ENCODE peak calls at places on chromosome 20, in six cellular contexts. K, R, E, D, I and H are unnamed samples.

GRCh38 chr20:62860391-62860923 is 1.2 kb downstream of the TCFL5 start:
- DNase-seq in K (no peak), R (no peak), E (peak), D (no peak), I (peak), H (no peak)

GRCh38 chr20:54323227-54323734 is 115.4 kb downstream of the PFDN4 start:
- DNase-seq in K (no peak), R (no peak), E (peak), D (no peak), I (no peak), H (no peak)

GRCh38 chr20:4483481-4483880 is 238.2 kb upstream of the PRND start:
- DNase-seq in K (no peak), R (no peak), E (peak), D (no peak), I (peak), H (no peak)

GRCh38 chr20:62831854-62832211 is 15.0 kb downstream of the COL9A3 start:
- DNase-seq in K (no peak), R (no peak), E (no peak), D (no peak), I (no peak), H (no peak)

GRCh38 chr20:6783752-6784725 is 16.6 kb downstream of the BMP2 start:
- DNase-seq in K (no peak), R (no peak), E (peak), D (no peak), I (no peak), H (no peak)

GRCh38 chr20:33852971-33853813 is 42.0 kb downstream of the CHMP4B start:
- DNase-seq in K (no peak), R (no peak), E (no peak), D (no peak), I (peak), H (no peak)

GRCh38 chr20:330233-331149 is 5.1 kb downstream of the SOX12 start:
- DNase-seq in K (peak), R (no peak), E (peak), D (no peak), I (peak), H (no peak)

GRCh38 chr20:21206571-21206970 is 80.7 kb downstream of the KIZ start:
- DNase-seq in K (no peak), R (no peak), E (no peak), D (no peak), I (no peak), H (no peak)

GRCh38 chr20:63025534-63026331 is 19.0 kb upstream of the BHLHE23 start:
- DNase-seq in K (peak), R (no peak), E (peak), D (no peak), I (peak), H (peak)

DNA sequence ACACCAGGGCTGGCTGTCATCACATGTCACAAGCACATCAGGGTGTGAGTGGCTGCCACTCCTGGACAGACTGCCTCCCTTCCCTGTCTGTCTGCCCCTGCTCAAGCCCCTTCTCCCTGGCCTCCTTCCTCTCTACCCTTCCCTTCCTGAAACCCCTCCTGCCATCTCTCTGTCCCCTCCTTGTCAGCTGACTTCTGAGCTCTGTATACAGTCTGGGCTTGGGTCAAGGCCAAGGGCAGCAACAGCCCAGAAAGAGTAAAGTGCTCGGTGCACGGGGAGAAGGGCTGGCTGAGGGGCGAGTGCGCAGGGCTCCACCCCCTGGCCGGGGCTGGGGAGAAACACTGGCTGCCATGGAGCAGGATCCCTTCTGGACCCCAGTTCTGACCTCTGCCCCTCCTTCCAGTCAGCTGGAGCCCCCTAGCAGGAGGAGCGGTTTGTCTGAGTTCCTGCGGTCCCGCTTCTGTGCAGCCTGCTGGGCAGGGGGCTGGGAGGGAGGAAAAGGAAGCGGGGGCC is 2.0 kb downstream of the LKAAEAR1 start:
- DNase-seq in K (no peak), R (no peak), E (no peak), D (no peak), I (no peak), H (no peak)
- H3K4me3 ChIP-seq in K (no peak), R (no peak), E (no peak), D (no peak), I (no peak), H (no peak)

DNA sequence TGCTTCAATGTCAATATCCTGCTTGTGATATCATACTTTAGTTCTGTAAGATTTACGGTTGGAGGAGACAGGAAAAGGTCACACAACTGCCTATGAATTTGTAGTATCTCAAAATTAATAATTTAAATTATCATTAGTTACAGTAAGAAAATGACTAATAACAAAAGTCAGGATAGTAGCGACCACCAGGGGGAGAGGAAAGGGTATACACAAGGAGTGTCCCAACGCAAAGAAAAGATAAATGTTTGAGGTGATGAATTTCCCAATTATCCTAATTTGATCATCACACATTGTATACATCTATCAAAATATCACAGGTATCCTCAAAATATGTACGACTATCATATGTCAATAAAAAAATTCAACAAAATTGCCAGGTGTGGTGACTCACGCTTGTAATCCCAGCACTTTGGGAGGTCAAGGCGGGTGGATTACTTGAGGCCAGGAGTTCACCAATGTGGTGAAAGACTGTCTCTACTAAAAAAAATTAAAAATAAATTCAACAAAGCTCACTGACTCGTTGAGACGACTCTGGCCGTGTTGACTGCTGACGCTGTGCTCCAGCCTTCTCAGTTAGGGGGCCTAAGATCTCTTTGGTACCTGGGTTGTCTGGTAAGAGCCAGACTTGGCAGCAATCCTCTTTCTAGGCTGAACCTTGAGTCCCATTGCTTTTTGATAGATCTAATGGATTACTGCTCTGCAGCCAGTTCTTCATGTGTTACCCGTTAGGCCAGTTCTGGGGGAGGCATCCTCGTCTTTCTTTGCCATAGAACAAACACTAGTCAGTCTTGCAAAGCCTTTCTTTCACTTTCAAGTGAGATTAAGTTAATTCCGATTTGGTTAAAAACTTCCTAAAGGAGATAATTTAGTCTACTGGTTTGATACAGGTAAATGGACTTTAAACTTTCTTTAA is 9.0 kb upstream of the OVOL2 start:
- DNase-seq in K (no peak), R (no peak), E (no peak), D (no peak), I (no peak), H (no peak)
- TF ChIP-seq CTCF in K (no peak), R (no peak), E (no peak), D (no peak), I (peak), H (peak)

GRCh38 chr20:48202334-48202733 is 417.1 kb upstream of the SULF2 start:
- DNase-seq in K (no peak), R (no peak), E (no peak), D (no peak), I (no peak), H (no peak)

GRCh38 chr20:48202774-48203173 is 417.5 kb upstream of the SULF2 start:
- DNase-seq in K (no peak), R (no peak), E (no peak), D (no peak), I (no peak), H (no peak)

GRCh38 chr20:48204499-48204898 is 419.2 kb upstream of the SULF2 start:
- DNase-seq in K (no peak), R (no peak), E (no peak), D (no peak), I (no peak), H (no peak)

GRCh38 chr20:48201881-48202280 is 416.6 kb upstream of the SULF2 start:
- DNase-seq in K (no peak), R (no peak), E (no peak), D (no peak), I (no peak), H (no peak)

DNA sequence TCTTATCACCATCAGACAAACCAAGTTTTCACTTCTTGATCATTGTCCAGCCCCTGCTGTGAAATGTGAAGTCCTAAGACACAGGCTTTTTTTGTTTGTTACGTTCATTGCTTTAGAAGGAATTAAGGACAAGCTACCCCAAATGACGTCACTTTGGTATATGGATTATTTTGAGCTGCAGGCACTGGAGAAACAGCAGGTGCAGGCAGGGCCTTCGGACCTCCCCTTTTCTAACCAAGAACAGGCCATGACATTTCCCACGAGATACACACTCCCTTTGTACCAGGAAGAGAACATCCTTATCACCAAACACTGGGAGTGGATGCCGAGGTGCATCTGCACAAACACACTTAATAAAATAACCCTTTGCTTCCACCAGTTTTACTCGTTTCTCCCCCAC is 418.0 kb upstream of the SULF2 start:
- DNase-seq in K (peak), R (no peak), E (no peak), D (no peak), I (no peak), H (no peak)
- H3K4me3 ChIP-seq in K (no peak), R (no peak), E (no peak), D (no peak), I (no peak), H (no peak)

GRCh38 chr20:10132391-10132790 is 86.2 kb upstream of the SNAP25 start:
- DNase-seq in K (no peak), R (no peak), E (no peak), D (no peak), I (no peak), H (no peak)

GRCh38 chr20:10133532-10133931 is 85.1 kb upstream of the SNAP25 start:
- DNase-seq in K (no peak), R (no peak), E (no peak), D (no peak), I (no peak), H (no peak)

GRCh38 chr20:10134176-10134575 is 84.5 kb upstream of the SNAP25 start:
- DNase-seq in K (no peak), R (no peak), E (no peak), D (no peak), I (no peak), H (no peak)

GRCh38 chr20:10129749-10130148 is 88.9 kb upstream of the SNAP25 start:
- DNase-seq in K (no peak), R (no peak), E (no peak), D (no peak), I (no peak), H (no peak)

DNA sequence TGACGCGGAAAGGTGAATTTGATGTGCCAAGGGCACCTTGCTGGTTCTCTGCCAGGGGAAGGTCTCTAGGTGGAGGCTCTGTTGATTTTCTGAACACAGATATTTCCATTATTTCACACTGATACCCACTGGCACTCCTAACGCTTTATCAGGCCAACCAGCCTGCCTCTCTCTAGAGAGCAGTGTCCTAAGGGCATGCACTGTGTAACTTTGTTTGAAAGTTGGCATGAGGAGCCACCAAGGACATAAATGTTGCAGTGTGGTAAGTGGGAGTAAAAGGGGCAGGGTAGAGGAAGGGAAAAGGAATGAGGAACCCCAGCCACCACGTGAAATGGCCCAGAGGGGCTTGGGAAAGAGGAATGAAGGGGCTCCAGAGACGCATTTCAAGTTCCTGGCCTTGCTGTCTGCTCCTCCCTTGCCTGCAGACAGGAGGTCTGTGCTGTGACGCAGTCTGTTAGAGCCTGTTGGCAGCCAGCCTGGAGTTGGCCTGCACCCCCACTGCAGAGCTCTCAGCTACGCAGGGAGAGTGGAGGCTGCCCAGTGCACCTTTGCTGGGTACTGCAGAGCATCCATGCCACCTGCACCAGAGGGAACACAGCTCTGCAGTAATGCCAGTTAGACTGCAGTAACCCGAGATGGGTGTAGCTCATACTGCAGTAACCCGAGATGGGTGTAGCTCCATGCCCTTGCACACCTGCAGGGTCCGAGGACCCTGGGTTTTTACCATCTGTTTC is 86.9 kb upstream of the SNAP25 start:
- DNase-seq in K (peak), R (peak), E (peak), D (no peak), I (peak), H (peak)
- TF ChIP-seq CTCF in K (no peak), R (peak), E (no peak), D (no peak), I (no peak), H (no peak)

GRCh38 chr20:35303735-35304431 is 11.7 kb upstream of the FAM83C start:
- DNase-seq in K (peak), R (no peak), E (peak), D (peak), I (peak), H (peak)
- H3K4me3 ChIP-seq in K (no peak), R (no peak), E (no peak), D (no peak), I (no peak), H (no peak)

DNA sequence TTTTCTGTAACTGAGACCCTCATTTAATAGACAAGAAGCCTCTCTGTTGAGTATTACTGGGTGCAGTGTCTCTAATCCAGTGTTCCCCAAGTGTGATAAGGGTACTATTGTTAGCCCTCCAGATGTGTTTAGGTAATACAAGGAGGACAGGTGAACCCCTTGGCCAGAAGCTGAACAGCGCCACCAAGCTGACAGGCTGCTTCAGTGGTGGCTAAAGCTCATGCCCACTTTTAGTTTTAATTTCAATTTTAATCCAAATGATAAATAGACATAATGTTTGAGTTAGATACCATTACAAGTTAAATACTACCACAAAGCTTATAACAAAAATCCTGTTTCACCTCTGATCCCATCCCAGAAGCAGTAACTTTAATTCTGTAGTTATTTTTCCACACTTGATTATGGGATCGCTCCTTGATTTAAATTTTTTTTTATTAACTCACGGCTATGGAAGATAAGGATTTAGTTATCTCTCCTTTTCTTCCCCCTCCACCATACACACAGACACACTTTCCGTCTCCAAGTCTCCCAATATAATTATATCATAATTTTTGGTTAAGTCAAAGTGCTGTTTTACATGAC is 8.3 kb upstream of the STK35 start:
- DNase-seq in K (no peak), R (no peak), E (peak), D (no peak), I (peak), H (no peak)
- TF ChIP-seq CTCF in K (no peak), R (peak), E (peak), D (peak), I (peak), H (peak)

GRCh38 chr20:58112017-58112781 is 116.3 kb downstream of the ANKRD60 start:
- DNase-seq in K (no peak), R (no peak), E (peak), D (no peak), I (peak), H (no peak)
- H3K4me3 ChIP-seq in K (no peak), R (no peak), E (no peak), D (no peak), I (no peak), H (no peak)

DNA sequence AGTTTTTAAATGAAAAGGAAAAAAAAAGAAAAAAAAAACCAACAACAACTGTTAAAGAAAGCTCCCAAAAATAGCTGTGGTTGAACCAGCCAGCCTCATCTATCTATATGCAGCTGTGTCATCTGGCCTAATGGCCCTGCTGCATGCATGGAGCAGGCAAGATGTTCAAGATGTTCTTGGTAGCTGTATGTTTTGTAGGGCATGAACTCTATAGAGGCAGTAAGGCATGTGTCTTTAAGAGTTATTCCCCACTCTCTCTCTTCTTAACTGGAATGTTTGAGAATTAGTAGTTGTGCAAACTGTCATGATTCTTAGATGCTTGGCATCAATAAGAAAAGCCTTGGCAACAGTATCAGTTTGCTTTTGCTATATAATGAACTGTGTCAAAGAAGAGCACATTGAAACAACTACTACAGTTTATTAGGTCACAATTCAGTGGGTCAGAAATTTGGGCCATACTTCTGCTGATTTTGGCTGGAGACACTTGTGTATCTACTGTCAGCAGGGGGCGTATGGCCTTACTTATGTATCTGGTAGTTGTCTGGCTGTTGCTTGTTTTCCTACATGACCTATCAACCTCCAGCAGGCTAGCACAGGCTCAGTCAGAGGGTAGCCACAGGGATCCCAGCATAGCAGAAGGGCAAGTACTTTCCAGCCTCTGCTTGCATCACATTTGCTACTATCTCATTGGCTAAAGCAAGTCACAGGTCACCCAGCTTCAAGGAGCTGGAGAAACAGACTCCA is 56.1 kb upstream of the LAMP5 start:
- DNase-seq in K (no peak), R (no peak), E (peak), D (no peak), I (peak), H (no peak)
- TF ChIP-seq CTCF in K (no peak), R (peak), E (peak), D (peak), I (peak), H (peak)